ENCODE peak calls at places on chromosome 14, in six cellular contexts. One of them, this sample, is unnamed.

GRCh38 chr14:55802986-55803431 is 223.0 kb downstream of the KTN1 start:
- DNase-seq in T-cell: no peak
- DNase-seq in head of caudate nucleus: no peak
- DNase-seq in NCI-H460: peak
- DNase-seq in GM23248: peak
- DNase-seq in nephron progenitor cell: no peak
- DNase-seq in this sample: peak

GRCh38 chr14:65658202-65658601 is 245.7 kb downstream of the FUT8 start:
- DNase-seq in T-cell: no peak
- DNase-seq in nephron progenitor cell: no peak
- DNase-seq in NCI-H460: no peak
- DNase-seq in GM23248: peak
- DNase-seq in head of caudate nucleus: no peak
- DNase-seq in this sample: peak

GRCh38 chr14:101469382-101470251 is 91.7 kb upstream of the DIO3 start:
- DNase-seq in head of caudate nucleus: no peak
- DNase-seq in nephron progenitor cell: no peak
- DNase-seq in T-cell: no peak
- DNase-seq in NCI-H460: no peak
- DNase-seq in GM23248: no peak
- DNase-seq in this sample: no peak

GRCh38 chr14:62076825-62077660 is 314.8 kb downstream of the SNAPC1 start:
- DNase-seq in GM23248: no peak
- DNase-seq in nephron progenitor cell: no peak
- DNase-seq in head of caudate nucleus: no peak
- DNase-seq in T-cell: no peak
- DNase-seq in NCI-H460: no peak
- DNase-seq in this sample: no peak

GRCh38 chr14:79091381-79091963 is 921.3 kb downstream of the NRXN3 start:
- DNase-seq in nephron progenitor cell: no peak
- DNase-seq in head of caudate nucleus: no peak
- DNase-seq in T-cell: no peak
- DNase-seq in NCI-H460: no peak
- DNase-seq in GM23248: no peak
- DNase-seq in this sample: no peak

GRCh38 chr14:86961106-86961716 is 1031.8 kb downstream of the GALC start:
- DNase-seq in T-cell: no peak
- DNase-seq in NCI-H460: peak
- DNase-seq in GM23248: peak
- DNase-seq in nephron progenitor cell: no peak
- DNase-seq in head of caudate nucleus: no peak
- DNase-seq in this sample: no peak

GRCh38 chr14:33737446-33737845 is 213.4 kb downstream of the EGLN3 start:
- DNase-seq in head of caudate nucleus: no peak
- DNase-seq in T-cell: no peak
- DNase-seq in nephron progenitor cell: no peak
- DNase-seq in GM23248: peak
- DNase-seq in NCI-H460: no peak
- DNase-seq in this sample: peak

GRCh38 chr14:102565331-102565887 is 27.0 kb upstream of the RCOR1 start:
- DNase-seq in NCI-H460: no peak
- DNase-seq in T-cell: no peak
- DNase-seq in head of caudate nucleus: no peak
- DNase-seq in GM23248: no peak
- DNase-seq in nephron progenitor cell: no peak
- DNase-seq in this sample: no peak

GRCh38 chr14:92880851-92881250 is 42.1 kb upstream of the CHGA start:
- DNase-seq in GM23248: peak
- DNase-seq in head of caudate nucleus: peak
- DNase-seq in nephron progenitor cell: no peak
- DNase-seq in NCI-H460: peak
- DNase-seq in T-cell: no peak
- DNase-seq in this sample: peak

GRCh38 chr14:45699451-45699850 is 446.4 kb upstream of the MIS18BP1 start:
- DNase-seq in nephron progenitor cell: no peak
- DNase-seq in GM23248: no peak
- DNase-seq in NCI-H460: no peak
- DNase-seq in T-cell: no peak
- DNase-seq in head of caudate nucleus: no peak
- DNase-seq in this sample: peak

GRCh38 chr14:50778757-50779483 is 52.0 kb downstream of the NIN start:
- DNase-seq in nephron progenitor cell: no peak
- DNase-seq in GM23248: peak
- DNase-seq in NCI-H460: no peak
- DNase-seq in T-cell: no peak
- DNase-seq in head of caudate nucleus: no peak
- DNase-seq in this sample: peak